ENCODE peak calls at places on chromosomes 1 and 21, in ten cellular contexts. X is fibroblast of the aortic adventitia, L is lower lobe of right lung, H is mesothelial cell of epicardium, K is cardiac muscle cell, F is neural crest cell, B is fibroblast of lung, G is suprapubic skin, R is RWPE1, O is cardiac fibroblast. S is an unnamed sample.

GRCh38 chr1:4224687-4225086 is 324.6 kb upstream of the C1orf174 start:
- DNase-seq in X (no peak), L (no peak), H (no peak), K (no peak), F (no peak), B (no peak), G (no peak), R (no peak), O (no peak), S (no peak)

GRCh38 chr1:39508266-39508665 is 16.8 kb downstream of the BMP8A start:
- DNase-seq in X (no peak), L (no peak), H (no peak), K (no peak), F (no peak), B (no peak), G (no peak), R (no peak), O (no peak), S (no peak)

GRCh38 chr1:206128192-206128591 is 11.0 kb upstream of the AVPR1B start:
- DNase-seq in X (peak; percentile 25), L (no peak), H (no peak), K (no peak), F (no peak), B (no peak), G (no peak), R (peak; percentile 61), O (no peak), S (no peak)

GRCh38 chr21:44815225-44815624 is 2.6 kb downstream of the SUMO3 start:
- DNase-seq in X (no peak), L (no peak), H (no peak), K (no peak), F (no peak), B (no peak), G (no peak), R (no peak), O (no peak), S (no peak)

GRCh38 chr1:60228253-60228594 is 154.7 kb upstream of the C1orf87 start:
- DNase-seq in X (no peak), L (no peak), H (no peak), K (no peak), F (no peak), B (no peak), G (no peak), R (no peak), O (no peak), S (no peak)

GRCh38 chr1:60281360-60281932 is 207.9 kb upstream of the C1orf87 start:
- DNase-seq in X (peak; percentile 81), L (peak; percentile 45), H (no peak), K (peak; percentile 81), F (peak; percentile 54), B (peak; percentile 75), G (peak; percentile 66), R (peak; percentile 86), O (peak; percentile 84), S (peak; percentile 73)

GRCh38 chr1:206451146-206451545 is 19.1 kb upstream of the IKBKE start:
- DNase-seq in X (no peak), L (no peak), H (no peak), K (no peak), F (no peak), B (no peak), G (no peak), R (no peak), O (no peak), S (no peak)

GRCh38 chr1:205458777-205459566 is 3.1 kb upstream of the BLACAT1 start:
- DNase-seq in X (peak; percentile 73), L (no peak), H (no peak), K (peak; percentile 85), F (peak; percentile 53), B (peak; percentile 63), G (no peak), R (no peak), O (peak; percentile 76), S (no peak)

GRCh38 chr21:30072496-30072895 is 94.1 kb downstream of the CLDN17 start:
- DNase-seq in X (peak; percentile 1), L (no peak), H (no peak), K (peak; percentile 56), F (peak; percentile 2), B (no peak), G (no peak), R (peak; percentile 44), O (peak; percentile 53), S (no peak)

GRCh38 chr1:10819198-10819901 is 22.9 kb upstream of the CASZ1 start:
- DNase-seq in X (no peak), L (no peak), H (no peak), K (no peak), F (no peak), B (no peak), G (no peak), R (no peak), O (no peak), S (no peak)

GRCh38 chr1:64745986-64746940 is 1.4 kb downstream of the RAVER2 start:
- DNase-seq in X (no peak), L (no peak), H (no peak), K (no peak), F (no peak), B (no peak), G (no peak), R (no peak), O (no peak), S (no peak)

GRCh38 chr21:16605588-16605987 is 875.8 kb downstream of the USP25 start:
- DNase-seq in X (peak; percentile 35), L (no peak), H (no peak), K (peak; percentile 28), F (no peak), B (peak; percentile 41), G (no peak), R (no peak), O (peak; percentile 51), S (no peak)

GRCh38 chr1:8441466-8441865 is 123.6 kb downstream of the SLC45A1 start:
- DNase-seq in X (no peak), L (no peak), H (no peak), K (no peak), F (no peak), B (peak; percentile 68), G (no peak), R (no peak), O (no peak), S (no peak)

GRCh38 chr1:8437286-8437685 is 119.4 kb downstream of the SLC45A1 start:
- DNase-seq in X (no peak), L (no peak), H (no peak), K (no peak), F (no peak), B (no peak), G (no peak), R (no peak), O (no peak), S (no peak)

GRCh38 chr1:8435569-8436071 is 117.7 kb downstream of the SLC45A1 start:
- DNase-seq in X (no peak), L (no peak), H (no peak), K (no peak), F (no peak), B (no peak), G (no peak), R (no peak), O (no peak), S (no peak)

GRCh38 chr1:8438449-8438848 is 120.5 kb downstream of the SLC45A1 start:
- DNase-seq in X (peak; percentile 60), L (no peak), H (no peak), K (no peak), F (no peak), B (peak; percentile 31), G (no peak), R (no peak), O (peak; percentile 48), S (no peak)

GRCh38 chr1:8439015-8439702 is 121.2 kb downstream of the SLC45A1 start:
- DNase-seq in X (peak; percentile 89), L (peak; percentile 89), H (peak; percentile 50), K (peak; percentile 92), F (peak; percentile 49), B (peak; percentile 80), G (peak; percentile 85), R (peak; percentile 36), O (peak; percentile 92), S (no peak)
- TF ChIP-seq CTCF in X (no peak), L (no peak), H (no peak), K (peak; percentile 16), F (peak; percentile 26), B (no peak), G (no peak), R (no peak), O (no peak), S (peak; percentile 60)

GRCh38 chr1:202122639-202123335 is at the start of gene GPR37L1:
- DNase-seq in X (peak; percentile 57), L (peak; percentile 76), H (no peak), K (peak; percentile 90), F (peak; percentile 57), B (peak; percentile 55), G (no peak), R (no peak), O (peak; percentile 69), S (no peak)
- TF ChIP-seq CTCF in X (peak; percentile 74), L (peak; percentile 48), H (no peak), K (peak; percentile 64), F (peak; percentile 59), B (peak; percentile 63), G (no peak), R (no peak), O (peak; percentile 69), S (peak; percentile 75)

GRCh38 chr1:229466887-229467286 is 33.0 kb upstream of the ACTA1 start:
- DNase-seq in X (no peak), L (no peak), H (no peak), K (no peak), F (no peak), B (no peak), G (no peak), R (no peak), O (no peak), S (no peak)
- TF ChIP-seq CTCF in X (no peak), L (no peak), H (no peak), K (no peak), F (no peak), B (no peak), G (no peak), R (no peak), O (no peak), S (no peak)

GRCh38 chr1:232694475-232694874 is 64.5 kb upstream of the SIPA1L2 start:
- DNase-seq in X (no peak), L (no peak), H (no peak), K (no peak), F (no peak), B (no peak), G (no peak), R (no peak), O (no peak), S (no peak)

GRCh38 chr1:232699814-232700213 is 69.9 kb upstream of the SIPA1L2 start:
- DNase-seq in X (no peak), L (no peak), H (no peak), K (no peak), F (no peak), B (no peak), G (no peak), R (no peak), O (no peak), S (no peak)

GRCh38 chr1:232695626-232696025 is 65.7 kb upstream of the SIPA1L2 start:
- DNase-seq in X (no peak), L (no peak), H (no peak), K (no peak), F (no peak), B (no peak), G (no peak), R (no peak), O (peak; percentile 61), S (no peak)

DNA sequence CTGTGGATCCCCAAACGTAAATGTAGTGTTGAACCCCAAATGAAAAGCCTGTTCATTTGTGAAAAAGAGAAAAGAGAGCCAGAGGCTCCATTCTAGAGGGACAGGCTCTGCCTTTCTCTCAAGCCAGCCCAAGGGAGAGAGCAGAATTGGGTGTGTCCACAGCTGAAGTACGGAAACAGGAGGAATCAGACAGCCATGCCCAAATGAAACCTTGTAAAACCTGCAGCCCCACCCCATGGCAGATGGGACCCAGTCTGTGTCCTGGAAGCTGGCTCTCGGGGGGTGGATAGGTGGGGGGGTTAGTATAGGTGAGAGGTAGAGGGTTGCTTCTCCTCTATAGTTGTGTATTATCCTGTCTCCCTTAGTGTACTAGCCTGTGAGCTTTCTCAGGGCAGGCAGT is 67.3 kb upstream of the SIPA1L2 start:
- DNase-seq in X (no peak), L (no peak), H (no peak), K (no peak), F (no peak), B (no peak), G (no peak), R (no peak), O (no peak), S (no peak)
- TF ChIP-seq CTCF in X (no peak), L (no peak), H (no peak), K (no peak), F (no peak), B (no peak), G (no peak), R (no peak), O (no peak), S (no peak)

S was measured in type B pancreatic cell.